ENCODE peak calls at places on chromosomes 11 and 22, in four cellular contexts. H is MCF 10A; K is right lobe of liver; M is stimulated activated CD4-positive, alpha-beta T cell treated with anti-CD3 and anti-CD28 coated beads, Interleukin-12 subunit alpha, Interleukin-12 subunit beta, amount 100 ng/mL, for 24 hours. R is an unnamed sample.
A peak's percentile ranks its signal among the peaks of the same experiment; 100 is the strongest.

GRCh38 chr11:86594746-86595145 is 77.7 kb downstream of the ME3 start:
- DNase-seq in H (no peak), K (no peak), M (no peak), R (no peak)

GRCh38 chr22:24413726-24414385 is 13.5 kb upstream of the ADORA2A start:
- DNase-seq in H (no peak), K (no peak), M (no peak), R (no peak)

GRCh38 chr11:117180020-117180419 is 1.5 kb downstream of the SIDT2 start:
- DNase-seq in H (no peak), K (peak; percentile 19), M (no peak), R (no peak)

GRCh38 chr11:44528581-44528980 is 36.9 kb upstream of the CD82 start:
- DNase-seq in H (no peak), K (no peak), M (no peak), R (no peak)

GRCh38 chr11:115222218-115222862 is 281.9 kb downstream of the CADM1 start:
- DNase-seq in H (peak; percentile 96), K (no peak), M (no peak), R (peak; percentile 2)

GRCh38 chr11:1014276-1014675 is 22.2 kb downstream of the MUC6 start:
- DNase-seq in H (no peak), K (no peak), M (no peak), R (no peak)

GRCh38 chr11:10891321-10891720 is 33.5 kb upstream of the ZBED5 start:
- DNase-seq in H (no peak), K (no peak), M (no peak), R (no peak)

GRCh38 chr11:17473071-17473744 is 3.4 kb downstream of the ABCC8 start:
- DNase-seq in H (peak; percentile 45), K (no peak), M (no peak), R (peak; percentile 38)

GRCh38 chr11:78313181-78313788 is 104.3 kb downstream of the GAB2 start:
- DNase-seq in H (peak; percentile 94), K (no peak), M (no peak), R (no peak)

GRCh38 chr11:67398661-67399563 is 2.7 kb downstream of the PPP1CA start:
- DNase-seq in H (no peak), K (no peak), M (no peak), R (no peak)

GRCh38 chr11:3685923-3686322 is 14.7 kb upstream of the CHRNA10 start:
- DNase-seq in H (no peak), K (no peak), M (no peak), R (no peak)

GRCh38 chr11:100936781-100937180 is 192.8 kb downstream of the PGR start:
- DNase-seq in H (no peak), K (no peak), M (no peak), R (no peak)

GRCh38 chr11:73147771-73148681 is 5.9 kb upstream of the FCHSD2 start:
- DNase-seq in H (no peak), K (peak; percentile 77), M (no peak), R (peak; percentile 7)

GRCh38 chr22:30564766-30565118 is 9.7 kb downstream of the GAL3ST1 start:
- DNase-seq in H (no peak), K (no peak), M (no peak), R (no peak)

R was measured in DMS 273 treated with DMSO at 0.1 percent for 48 hours.